ENCODE peak calls at places on chromosomes 7 and 10, in nine cellular contexts. Y is GDM1; C is HT-29; T is HuH-7.5; E is DMS153; P is HFFc6; D is left colon; J is stimulated activated CD4-positive, alpha-beta T cell treated with anti-CD3 and anti-CD28 coated beads, Interleukin-12 subunit alpha, Interleukin-12 subunit beta, amount 100 ng/mL, for 4 hours; U is NCI-H446 treated with DMSO at 0.1 percent for 48 hours. F is an unnamed sample.

GRCh38 chr7:142711722-142712616 is 37.3 kb upstream of the PRSS1 start:
- DNase-seq in C (peak), U (no peak), J (peak), Y (peak), E (no peak), D (no peak), T (no peak), P (peak), F (no peak)

GRCh38 chr7:108463613-108464012 is 7.4 kb upstream of the NRCAM start:
- DNase-seq in D (no peak), T (no peak), Y (no peak), U (no peak), C (no peak), E (no peak), J (no peak), P (no peak), F (no peak)

GRCh38 chr10:122323941-122324675 is 50.4 kb upstream of the PLEKHA1 start:
- DNase-seq in U (no peak), P (peak), E (no peak), J (no peak), T (no peak), C (no peak), Y (no peak), D (no peak), F (no peak)

GRCh38 chr10:72694476-72695369 is 2.8 kb downstream of the MCU start:
- DNase-seq in C (peak), J (no peak), U (no peak), Y (peak), T (no peak), D (no peak), P (peak), E (no peak), F (no peak)

GRCh38 chr7:140719711-140720110 is 23.2 kb downstream of the NDUFB2 start:
- DNase-seq in J (no peak), C (no peak), E (no peak), U (no peak), T (no peak), P (no peak), D (no peak), Y (peak), F (no peak)

GRCh38 chr7:124152859-124153692 is 120.2 kb upstream of the TMEM229A start:
- DNase-seq in J (no peak), U (no peak), C (peak), T (peak), D (no peak), P (no peak), Y (peak), E (no peak), F (peak)

GRCh38 chr10:132912685-132913558 is 29.4 kb downstream of the CFAP46 start:
- DNase-seq in C (no peak), T (no peak), J (no peak), D (no peak), P (no peak), Y (no peak), E (no peak), U (no peak), F (peak)

GRCh38 chr7:143126146-143126545 is 5.7 kb upstream of the PIP start:
- DNase-seq in P (no peak), D (no peak), U (no peak), Y (no peak), T (no peak), E (no peak), J (no peak), C (no peak), F (no peak)

GRCh38 chr10:103556383-103557007 is 63.0 kb downstream of the NEURL1 start:
- DNase-seq in Y (no peak), E (no peak), C (no peak), J (no peak), T (no peak), P (no peak), D (no peak), U (no peak), F (no peak)

GRCh38 chr7:89401690-89402089 is 606.2 kb upstream of the TEX47 start:
- DNase-seq in T (no peak), Y (no peak), J (no peak), D (no peak), P (no peak), U (no peak), E (no peak), C (no peak), F (no peak)

GRCh38 chr10:51698473-51699063 is 827 bp downstream of the CSTF2T start:
- DNase-seq in U (no peak), E (no peak), J (no peak), Y (no peak), C (no peak), D (no peak), T (no peak), P (no peak), F (no peak)

GRCh38 chr7:133029463-133029862 is 52.4 kb downstream of the CHCHD3 start:
- DNase-seq in D (no peak), Y (no peak), C (no peak), J (no peak), E (no peak), P (no peak), T (no peak), U (no peak), F (no peak)

GRCh38 chr7:774161-775109 is 47.4 kb upstream of the PRKAR1B start:
- DNase-seq in T (peak), J (peak), C (peak), U (no peak), Y (no peak), P (no peak), D (no peak), E (no peak), F (peak)

GRCh38 chr10:131012641-131012985 is 298.9 kb downstream of the TCERG1L start:
- DNase-seq in T (no peak), C (no peak), J (no peak), E (no peak), P (no peak), U (no peak), Y (no peak), D (no peak), F (no peak)

GRCh38 chr7:149774237-149775175 is 1.1 kb upstream of the ZNF467 start:
- DNase-seq in D (no peak), T (no peak), E (no peak), P (no peak), J (no peak), Y (no peak), U (no peak), C (peak), F (peak)

GRCh38 chr7:42197391-42197790 is 39.6 kb downstream of the GLI3 start:
- DNase-seq in E (no peak), Y (no peak), T (no peak), P (peak), U (no peak), J (no peak), D (no peak), C (no peak), F (no peak)

GRCh38 chr10:14875941-14876340 is 2.7 kb upstream of the SUV39H2 start:
- DNase-seq in E (no peak), J (no peak), U (no peak), P (no peak), Y (no peak), C (no peak), D (no peak), T (no peak), F (no peak)

GRCh38 chr7:31926991-31927584 is 143.1 kb downstream of the PDE1C start:
- DNase-seq in P (no peak), C (no peak), J (no peak), Y (no peak), D (no peak), T (no peak), E (no peak), U (no peak), F (no peak)

GRCh38 chr10:119149157-119149556 is 16.4 kb downstream of the SFXN4 start:
- DNase-seq in E (no peak), T (no peak), J (no peak), Y (no peak), U (no peak), D (no peak), C (no peak), P (no peak), F (no peak)

GRCh38 chr7:157476201-157476600 is 139.4 kb downstream of the DNAJB6 start:
- DNase-seq in P (no peak), Y (no peak), U (no peak), E (no peak), C (no peak), J (no peak), T (no peak), D (no peak), F (no peak)

GRCh38 chr7:130141858-130142653 is 63.1 kb downstream of the TMEM209 start:
- DNase-seq in Y (no peak), T (no peak), J (no peak), C (no peak), U (no peak), D (no peak), P (no peak), E (no peak), F (no peak)

GRCh38 chr10:63885159-63885558 is 364.0 kb downstream of the REEP3 start:
- DNase-seq in T (no peak), U (no peak), C (no peak), D (no peak), P (no peak), Y (no peak), J (no peak), E (no peak), F (no peak)

GRCh38 chr10:128871671-128872231 is 595.3 kb upstream of the MGMT start:
- DNase-seq in E (no peak), C (no peak), T (no peak), D (no peak), J (no peak), Y (no peak), U (no peak), P (no peak), F (no peak)

GRCh38 chr10:46526682-46527038 is 29.8 kb downstream of the GPRIN2 start:
- DNase-seq in T (no peak), C (peak), Y (no peak), E (no peak), U (no peak), J (no peak), P (no peak), D (peak), F (peak)

GRCh38 chr7:134044682-134045081 is 82.5 kb upstream of the LRGUK start:
- DNase-seq in J (no peak), Y (no peak), U (no peak), C (no peak), T (no peak), E (no peak), P (no peak), D (no peak), F (no peak)

GRCh38 chr10:49689882-49690510 is 10.5 kb downstream of the C10orf53 start:
- DNase-seq in Y (no peak), P (no peak), J (no peak), U (no peak), T (no peak), E (no peak), D (no peak), C (no peak), F (no peak)

GRCh38 chr10:128803790-128804189 is 663.3 kb upstream of the MGMT start:
- DNase-seq in D (no peak), P (no peak), E (no peak), J (no peak), C (no peak), U (no peak), Y (no peak), T (no peak), F (no peak)

GRCh38 chr10:111204880-111205279 is 128.1 kb downstream of the ADRA2A start:
- DNase-seq in D (no peak), Y (no peak), T (no peak), C (no peak), P (no peak), E (no peak), J (no peak), U (no peak), F (no peak)

GRCh38 chr10:21336476-21337170 is 188.9 kb downstream of the SKIDA1 start:
- DNase-seq in Y (no peak), T (no peak), U (peak), D (no peak), C (peak), P (peak), J (no peak), E (no peak), F (peak)

GRCh38 chr10:122143238-122143841 is 127.8 kb upstream of the BTBD16 start:
- DNase-seq in T (no peak), P (no peak), C (peak), J (no peak), Y (no peak), U (no peak), D (no peak), E (no peak), F (no peak)